ENCODE peak calls at places on chromosomes 12 and 14, in nine cellular contexts. K is tibial artery; O is uterus; T is CD8-positive, alpha-beta memory T cell; N is GM23248; Z is astrocyte; E is K562; J is hepatocyte; G is psoas muscle. P is an unnamed sample. For H3K36me3, the result is how much of the 10 kb centered on the place peaks cover.

GRCh38 chr12:9221476-9221875 is 13.3 kb upstream of the PZP start:
- DNase-seq in K (no peak), O (no peak), T (no peak), N (no peak), Z (no peak), E (no peak), J (no peak), G (no peak), P (no peak)

GRCh38 chr14:68143341-68143807 is 323.8 kb downstream of the RAD51B start:
- DNase-seq in K (peak), O (peak), T (no peak), N (peak), Z (peak), E (no peak), J (peak), G (peak), P (peak)

GRCh38 chr14:36940476-36940875 is 231.9 kb downstream of the SLC25A21 start:
- DNase-seq in K (no peak), O (no peak), T (no peak), N (peak), Z (peak), E (no peak), J (no peak), G (no peak), P (no peak)

GRCh38 chr12:89988556-89988955 is 279.9 kb upstream of the ATP2B1 start:
- DNase-seq in K (no peak), O (no peak), T (no peak), N (no peak), Z (no peak), E (no peak), J (no peak), G (no peak), P (no peak)

GRCh38 chr12:57110189-57111045 is 745 bp downstream of the STAT6 start:
- DNase-seq in K (peak), O (peak), T (peak), N (peak), Z (no peak), E (peak), J (peak), G (peak), P (peak)

GRCh38 chr12:27488479-27488878 is 35.5 kb upstream of the PPFIBP1 start:
- DNase-seq in K (no peak), O (no peak), T (no peak), N (no peak), Z (no peak), E (no peak), J (no peak), G (no peak), P (no peak)

GRCh38 chr12:131330106-131330820 is 376.6 kb downstream of the ADGRD1 start:
- DNase-seq in K (no peak), O (no peak), T (no peak), N (no peak), Z (no peak), E (no peak), J (no peak), G (no peak), P (no peak)

GRCh38 chr12:20624718-20625117 is 70.4 kb upstream of the SLCO1C1 start:
- DNase-seq in K (no peak), O (no peak), T (no peak), N (peak), Z (no peak), E (no peak), J (peak), G (no peak), P (no peak)

GRCh38 chr12:46209914-46210834 is 58.7 kb downstream of the SLC38A1 start:
- DNase-seq in K (no peak), O (peak), T (peak), N (no peak), Z (peak), E (no peak), J (no peak), G (peak), P (peak)

GRCh38 chr14:68279777-68280233 is 460.2 kb downstream of the RAD51B start:
- DNase-seq in K (no peak), O (no peak), T (no peak), N (no peak), Z (no peak), E (no peak), J (no peak), G (no peak), P (no peak)

GRCh38 chr14:79487632-79488031 is 723.7 kb downstream of the DIO2 start:
- DNase-seq in K (no peak), O (no peak), T (no peak), N (no peak), Z (no peak), E (no peak), J (no peak), G (no peak), P (no peak)

GRCh38 chr12:110649341-110649847 is 35.5 kb downstream of the TCTN1 start:
- DNase-seq in K (no peak), O (no peak), T (no peak), N (no peak), Z (no peak), E (peak), J (no peak), G (no peak), P (no peak)

GRCh38 chr12:55676707-55677106 is 31.0 kb downstream of the ITGA7 start:
- DNase-seq in K (no peak), O (no peak), T (no peak), N (no peak), Z (no peak), E (no peak), J (no peak), G (no peak), P (no peak)

GRCh38 chr12:80242341-80242740 is 143.0 kb downstream of the OTOGL start:
- DNase-seq in K (no peak), O (no peak), T (no peak), N (no peak), Z (no peak), E (no peak), J (no peak), G (no peak), P (no peak)

GRCh38 chr12:34334538-34334937 is 312.2 kb downstream of the ALG10 start:
- DNase-seq in K (no peak), O (no peak), T (no peak), N (no peak), Z (no peak), E (no peak), J (no peak), G (no peak), P (no peak)

GRCh38 chr12:132624186-132624855 is 5.7 kb downstream of the P2RX2 start:
- DNase-seq in K (no peak), O (no peak), T (no peak), N (no peak), Z (no peak), E (no peak), J (no peak), G (no peak), P (no peak)
- H3K36me3 ChIP-seq in K (under half), O (under half), T (under half), N (under half), Z (under half), E (half or more), J (under half), G (under half), P (under half)

GRCh38 chr12:64451687-64452558 is at the start of gene TBK1:
- DNase-seq in K (peak), O (peak), T (peak), N (peak), Z (peak), E (peak), J (peak), G (peak), P (peak)
- H3K4me3 ChIP-seq in K (peak), O (peak), T (peak), N (peak), Z (peak), E (peak), J (peak), G (peak), P (peak)

DNA sequence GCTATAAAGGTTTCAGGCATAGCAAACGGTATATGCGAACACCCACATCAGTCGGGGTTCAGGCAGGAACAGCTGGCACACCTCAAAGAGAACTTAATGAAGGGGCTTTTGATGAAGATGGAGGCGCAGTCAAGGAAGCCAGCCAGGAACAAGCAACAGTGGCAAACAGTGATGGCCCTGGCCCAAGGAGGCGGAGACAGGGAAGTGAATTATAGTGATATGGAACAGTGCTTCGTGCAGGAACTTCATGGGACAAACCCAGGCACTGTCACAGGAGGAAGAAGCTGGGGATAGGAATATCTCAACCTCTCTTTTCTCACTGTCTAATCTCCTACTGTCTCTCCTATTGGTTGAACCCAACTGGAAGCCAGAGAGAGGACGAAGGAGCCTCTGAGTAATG is 328.3 kb downstream of the AACS start:
- DNase-seq in K (no peak), O (no peak), T (no peak), N (no peak), Z (no peak), E (no peak), J (no peak), G (no peak), P (no peak)
- H3K36me3 ChIP-seq in K (under half), O (under half), T (under half), N (under half), Z (under half), E (under half), J (under half), G (under half), P (under half)

DNA sequence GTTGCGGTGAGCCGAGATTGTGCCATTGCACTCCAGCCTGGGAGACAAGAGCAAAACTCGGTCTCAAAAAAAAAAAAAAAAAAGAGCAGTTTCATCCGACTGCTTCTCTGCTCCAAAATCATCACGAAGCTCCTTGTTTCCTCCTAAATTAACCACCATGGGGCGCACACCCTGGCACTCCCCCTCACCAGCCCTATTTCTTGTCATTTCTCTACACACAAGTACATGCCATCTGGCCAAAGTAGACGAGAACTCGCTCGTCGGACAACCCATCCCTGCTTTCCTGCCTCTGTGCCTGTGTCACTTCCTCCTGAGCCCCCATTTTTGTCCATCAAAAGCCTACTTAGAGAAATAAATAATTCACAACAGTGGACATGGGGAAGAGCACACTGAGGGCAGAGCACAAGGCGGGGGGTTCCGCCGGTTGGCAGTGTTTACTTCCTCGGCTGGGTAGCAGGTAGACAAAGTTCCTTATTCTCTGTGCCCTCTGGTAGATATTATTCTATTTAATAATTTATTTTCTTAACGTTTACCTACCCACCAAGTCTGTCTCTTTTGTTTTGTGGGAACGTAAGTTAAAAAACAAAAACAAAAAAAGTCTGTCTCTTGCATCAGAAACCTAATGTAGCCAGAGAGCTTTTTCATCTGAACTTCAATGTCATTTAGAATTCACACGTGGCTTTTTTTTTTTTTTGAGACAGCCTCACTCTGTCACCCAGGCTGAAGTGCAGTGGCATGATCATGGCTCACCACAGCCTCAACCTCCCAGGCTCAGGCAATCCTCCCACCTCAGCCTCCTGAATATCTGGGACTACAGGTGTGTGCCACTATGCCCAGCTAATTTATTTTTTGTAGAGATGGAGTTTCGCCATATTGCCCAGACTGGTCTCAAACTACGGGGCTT is 6.0 kb downstream of the VPS37B start:
- DNase-seq in K (no peak), O (no peak), T (no peak), N (no peak), Z (no peak), E (no peak), J (no peak), G (no peak), P (no peak)
- H3K4me3 ChIP-seq in K (no peak), O (no peak), T (no peak), N (no peak), Z (no peak), E (no peak), J (no peak), G (no peak), P (no peak)

GRCh38 chr12:1579626-1580025 is 14.8 kb downstream of the FBXL14 start:
- DNase-seq in K (no peak), O (no peak), T (no peak), N (peak), Z (peak), E (no peak), J (no peak), G (no peak), P (no peak)
- H3K36me3 ChIP-seq in K (under half), O (under half), T (under half), N (under half), Z (under half), E (under half), J (under half), G (under half), P (under half)

P was measured in heart right ventricle.